ENCODE peak calls at places on chromosomes 4 and X, in seven cellular contexts. R, O, V, H, T, Q and A are unnamed samples.

GRCh38 chrX:56029188-56029587 is 203.0 kb upstream of the KLF8 start:
- DNase-seq in R (no peak), O (no peak), V (no peak), H (no peak), T (no peak), Q (no peak), A (no peak)

GRCh38 chrX:38052096-38052495 is 45.7 kb downstream of the SYTL5 start:
- DNase-seq in R (peak; percentile 7), O (no peak), V (no peak), H (peak; percentile 56), T (no peak), Q (no peak), A (peak; percentile 92)

GRCh38 chr4:157222764-157223145 is 2.2 kb downstream of the GRIA2 start:
- DNase-seq in R (no peak), O (no peak), V (no peak), H (no peak), T (no peak), Q (no peak), A (no peak)

GRCh38 chrX:12446342-12447075 is 308.2 kb downstream of the FRMPD4 start:
- DNase-seq in R (peak; percentile 8), O (no peak), V (no peak), H (no peak), T (no peak), Q (no peak), A (peak; percentile 55)

GRCh38 chrX:83771664-83772063 is 89.3 kb upstream of the CYLC1 start:
- DNase-seq in R (no peak), O (no peak), V (no peak), H (no peak), T (no peak), Q (no peak), A (no peak)

GRCh38 chr4:140296335-140296753 is 77.1 kb upstream of the SCOC start:
- DNase-seq in R (peak; percentile 17), O (no peak), V (no peak), H (peak; percentile 27), T (peak; percentile 6), Q (no peak), A (peak; percentile 89)

GRCh38 chr4:173333658-173334084 is 487 bp downstream of the HMGB2 start:
- DNase-seq in R (no peak), O (no peak), V (peak; percentile 70), H (no peak), T (peak; percentile 2), Q (no peak), A (peak; percentile 19)

GRCh38 chr4:55910140-55910539 is 38.6 kb upstream of the CEP135 start:
- DNase-seq in R (no peak), O (no peak), V (no peak), H (no peak), T (no peak), Q (no peak), A (peak; percentile 68)

GRCh38 chr4:8907596-8908205 is 36.1 kb upstream of the HMX1 start:
- DNase-seq in R (no peak), O (no peak), V (no peak), H (no peak), T (no peak), Q (no peak), A (no peak)

GRCh38 chrX:821311-822178 is 191.0 kb downstream of the SHOX start:
- DNase-seq in R (no peak), O (no peak), V (no peak), H (no peak), T (no peak), Q (no peak), A (no peak)

GRCh38 chrX:23668335-23668734 is 1.0 kb downstream of the PRDX4 start:
- DNase-seq in R (no peak), O (peak; percentile 24), V (peak; percentile 14), H (no peak), T (no peak), Q (no peak), A (no peak)

GRCh38 chr4:155541716-155542115 is 124.9 kb upstream of the GUCY1A1 start:
- DNase-seq in R (no peak), O (no peak), V (no peak), H (no peak), T (no peak), Q (no peak), A (peak; percentile 16)

GRCh38 chr4:73844352-73844751 is 7.9 kb downstream of the CXCL6 start:
- DNase-seq in R (peak; percentile 36), O (no peak), V (no peak), H (no peak), T (no peak), Q (no peak), A (peak; percentile 66)

GRCh38 chrX:31223817-31224216 is 152.0 kb upstream of the FTHL17 start:
- DNase-seq in R (no peak), O (no peak), V (peak; percentile 6), H (no peak), T (no peak), Q (no peak), A (peak; percentile 80)

GRCh38 chrX:1545776-1546408 is 8.9 kb upstream of the P2RY8 start:
- DNase-seq in R (no peak), O (no peak), V (no peak), H (no peak), T (no peak), Q (no peak), A (no peak)

GRCh38 chr4:126441173-126441810 is 1126.5 kb downstream of the FAT4 start:
- DNase-seq in R (no peak), O (no peak), V (no peak), H (no peak), T (no peak), Q (no peak), A (peak; percentile 17)

GRCh38 chr4:128623508-128624215 is 185.8 kb upstream of the JADE1 start:
- DNase-seq in R (no peak), O (no peak), V (no peak), H (no peak), T (no peak), Q (no peak), A (no peak)

GRCh38 chrX:147853701-147854100 is 58.0 kb upstream of the FMR1 start:
- DNase-seq in R (no peak), O (no peak), V (no peak), H (no peak), T (no peak), Q (peak; percentile 1), A (no peak)

GRCh38 chrX:18617351-18617750 is 54.6 kb downstream of the RS1 start:
- DNase-seq in R (peak; percentile 75), O (no peak), V (no peak), H (peak; percentile 16), T (peak; percentile 82), Q (no peak), A (peak; percentile 76)

GRCh38 chrX:73262991-73263390 is 48.3 kb upstream of the NAP1L2 start:
- DNase-seq in R (peak; percentile 34), O (no peak), V (peak; percentile 10), H (peak; percentile 0), T (peak; percentile 7), Q (no peak), A (no peak)

GRCh38 chrX:12971282-12972003 is 3.5 kb upstream of the TMSB4X start:
- DNase-seq in R (no peak), O (no peak), V (no peak), H (no peak), T (no peak), Q (no peak), A (no peak)

GRCh38 chr4:176788248-176788647 is 4.5 kb downstream of the VEGFC start:
- DNase-seq in R (no peak), O (no peak), V (no peak), H (no peak), T (no peak), Q (no peak), A (no peak)
- TF ChIP-seq CEBPB in R (no peak), O (no peak), V (no peak), H (no peak), T (no peak), Q (no peak), A (no peak)

DNA sequence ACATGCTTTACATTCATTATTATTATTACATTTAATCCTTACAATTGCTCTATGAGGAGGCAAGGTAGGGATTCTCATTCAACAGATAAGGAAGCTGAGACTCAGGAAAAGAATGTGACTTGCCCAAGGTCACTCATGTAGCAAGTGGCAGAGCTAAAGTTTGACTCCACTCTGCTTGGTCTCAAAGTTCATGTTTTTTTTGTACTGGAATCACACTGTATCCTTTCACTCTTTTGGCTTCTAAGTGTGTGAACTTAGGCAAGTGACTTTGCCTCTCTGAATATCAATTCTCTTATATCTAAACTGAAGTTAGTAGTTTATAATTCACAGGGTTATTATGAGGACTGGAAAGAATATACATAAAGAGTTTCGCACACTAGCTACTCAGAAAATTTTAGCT is 247.9 kb upstream of the AR start:
- DNase-seq in R (no peak), O (no peak), V (no peak), H (no peak), T (no peak), Q (no peak), A (no peak)
- TF ChIP-seq CEBPB in R (no peak), O (no peak), V (no peak), H (no peak), T (no peak), Q (no peak), A (no peak)

GRCh38 chrX:110395877-110396276 is 37.2 kb downstream of the RTL9 start:
- DNase-seq in R (no peak), O (no peak), V (no peak), H (no peak), T (no peak), Q (no peak), A (no peak)

GRCh38 chrX:110397904-110398303 is 39.3 kb downstream of the RTL9 start:
- DNase-seq in R (no peak), O (no peak), V (peak; percentile 58), H (no peak), T (no peak), Q (no peak), A (no peak)

GRCh38 chrX:110396777-110397176 is 38.1 kb downstream of the RTL9 start:
- DNase-seq in R (no peak), O (no peak), V (peak; percentile 40), H (no peak), T (no peak), Q (no peak), A (no peak)

GRCh38 chrX:110397353-110397752 is 38.7 kb downstream of the RTL9 start:
- DNase-seq in R (no peak), O (no peak), V (no peak), H (no peak), T (no peak), Q (no peak), A (no peak)

GRCh38 chrX:110394653-110395052 is 36.0 kb downstream of the RTL9 start:
- DNase-seq in R (no peak), O (no peak), V (peak; percentile 52), H (no peak), T (no peak), Q (no peak), A (peak; percentile 86)
- TF ChIP-seq CEBPB in R (no peak), O (no peak), V (no peak), H (no peak), T (no peak), Q (no peak), A (no peak)

GRCh38 chr4:147638365-147638764 is 21.2 kb downstream of the TMEM184C start:
- DNase-seq in R (no peak), O (no peak), V (no peak), H (no peak), T (no peak), Q (no peak), A (no peak)

GRCh38 chr4:147639388-147639787 is 22.2 kb downstream of the TMEM184C start:
- DNase-seq in R (no peak), O (no peak), V (no peak), H (no peak), T (no peak), Q (no peak), A (no peak)

GRCh38 chr4:147638942-147639341 is 21.7 kb downstream of the TMEM184C start:
- DNase-seq in R (no peak), O (peak; percentile 2), V (no peak), H (no peak), T (no peak), Q (no peak), A (peak; percentile 34)

GRCh38 chr4:147643616-147644015 is 26.4 kb downstream of the TMEM184C start:
- DNase-seq in R (no peak), O (no peak), V (no peak), H (no peak), T (no peak), Q (no peak), A (no peak)

GRCh38 chr4:147640331-147640730 is 23.1 kb downstream of the TMEM184C start:
- DNase-seq in R (no peak), O (no peak), V (no peak), H (no peak), T (no peak), Q (no peak), A (peak; percentile 59)
- TF ChIP-seq CEBPB in R (no peak), O (no peak), V (no peak), H (no peak), T (no peak), Q (no peak), A (no peak)